ENCODE peak calls at places on chromosomes 2 and 18, in ten cellular contexts. One of them, this sample, is unnamed.
A peak's percentile ranks its signal among the peaks of the same experiment; 100 is the strongest.

GRCh38 chr2:104855174-104856085 is 1.5 kb downstream of the POU3F3 start:
- DNase-seq in Peyer's patch: no peak
- DNase-seq in MCF 10A: no peak
- DNase-seq in pancreas: no peak
- DNase-seq in brain microvascular endothelial cell: no peak
- DNase-seq in type B pancreatic cell: no peak
- DNase-seq in kidney epithelial cell: no peak
- DNase-seq in colonic mucosa: no peak
- DNase-seq in CD4-positive, alpha-beta T cell: no peak
- DNase-seq in spleen: no peak
- DNase-seq in this sample: no peak

GRCh38 chr2:239212553-239213419 is 188.0 kb downstream of the HDAC4 start:
- DNase-seq in spleen: no peak
- DNase-seq in colonic mucosa: no peak
- DNase-seq in brain microvascular endothelial cell: no peak
- DNase-seq in pancreas: no peak
- DNase-seq in type B pancreatic cell: no peak
- DNase-seq in MCF 10A: no peak
- DNase-seq in Peyer's patch: no peak
- DNase-seq in CD4-positive, alpha-beta T cell: no peak
- DNase-seq in kidney epithelial cell: no peak
- DNase-seq in this sample: no peak

GRCh38 chr18:49561377-49562193 is at the start of gene LIPG:
- DNase-seq in kidney epithelial cell: peak; percentile 82
- DNase-seq in CD4-positive, alpha-beta T cell: no peak
- DNase-seq in type B pancreatic cell: peak; percentile 78
- DNase-seq in Peyer's patch: peak; percentile 87
- DNase-seq in pancreas: peak; percentile 27
- DNase-seq in colonic mucosa: peak; percentile 93
- DNase-seq in brain microvascular endothelial cell: peak; percentile 58
- DNase-seq in MCF 10A: peak; percentile 93
- DNase-seq in spleen: no peak
- DNase-seq in this sample: peak; percentile 59

GRCh38 chr2:112136081-112136480 is 2.1 kb upstream of the FBLN7 start:
- DNase-seq in MCF 10A: no peak
- DNase-seq in brain microvascular endothelial cell: no peak
- DNase-seq in colonic mucosa: no peak
- DNase-seq in Peyer's patch: no peak
- DNase-seq in CD4-positive, alpha-beta T cell: no peak
- DNase-seq in kidney epithelial cell: no peak
- DNase-seq in type B pancreatic cell: no peak
- DNase-seq in spleen: no peak
- DNase-seq in pancreas: no peak
- DNase-seq in this sample: no peak

GRCh38 chr18:62771494-62771893 is 56.2 kb downstream of the PHLPP1 start:
- DNase-seq in pancreas: no peak
- DNase-seq in type B pancreatic cell: no peak
- DNase-seq in spleen: no peak
- DNase-seq in brain microvascular endothelial cell: no peak
- DNase-seq in Peyer's patch: no peak
- DNase-seq in CD4-positive, alpha-beta T cell: no peak
- DNase-seq in MCF 10A: no peak
- DNase-seq in kidney epithelial cell: no peak
- DNase-seq in colonic mucosa: no peak
- DNase-seq in this sample: no peak

GRCh38 chr2:113124181-113124961 is 3.0 kb upstream of the IL1RN start:
- DNase-seq in Peyer's patch: no peak
- DNase-seq in type B pancreatic cell: no peak
- DNase-seq in brain microvascular endothelial cell: peak; percentile 15
- DNase-seq in colonic mucosa: no peak
- DNase-seq in pancreas: no peak
- DNase-seq in MCF 10A: peak; percentile 66
- DNase-seq in spleen: no peak
- DNase-seq in CD4-positive, alpha-beta T cell: no peak
- DNase-seq in kidney epithelial cell: no peak
- DNase-seq in this sample: no peak

GRCh38 chr18:5772271-5772670 is 123.1 kb downstream of the TMEM200C start:
- DNase-seq in pancreas: no peak
- DNase-seq in brain microvascular endothelial cell: no peak
- DNase-seq in type B pancreatic cell: no peak
- DNase-seq in kidney epithelial cell: no peak
- DNase-seq in colonic mucosa: no peak
- DNase-seq in Peyer's patch: no peak
- DNase-seq in CD4-positive, alpha-beta T cell: no peak
- DNase-seq in MCF 10A: no peak
- DNase-seq in spleen: no peak
- DNase-seq in this sample: no peak

GRCh38 chr2:129777146-129777545 is 202.3 kb upstream of the RAB6C start:
- DNase-seq in brain microvascular endothelial cell: no peak
- DNase-seq in spleen: no peak
- DNase-seq in pancreas: no peak
- DNase-seq in CD4-positive, alpha-beta T cell: no peak
- DNase-seq in Peyer's patch: no peak
- DNase-seq in colonic mucosa: no peak
- DNase-seq in kidney epithelial cell: no peak
- DNase-seq in MCF 10A: no peak
- DNase-seq in type B pancreatic cell: no peak
- DNase-seq in this sample: no peak

GRCh38 chr2:133342283-133342895 is 225.9 kb downstream of the NCKAP5 start:
- DNase-seq in MCF 10A: no peak
- DNase-seq in brain microvascular endothelial cell: no peak
- DNase-seq in Peyer's patch: no peak
- DNase-seq in kidney epithelial cell: no peak
- DNase-seq in pancreas: no peak
- DNase-seq in colonic mucosa: no peak
- DNase-seq in CD4-positive, alpha-beta T cell: no peak
- DNase-seq in type B pancreatic cell: no peak
- DNase-seq in spleen: no peak
- DNase-seq in this sample: no peak

GRCh38 chr2:78427170-78427569 is 598.3 kb upstream of the REG3G start:
- DNase-seq in kidney epithelial cell: no peak
- DNase-seq in type B pancreatic cell: no peak
- DNase-seq in MCF 10A: no peak
- DNase-seq in Peyer's patch: no peak
- DNase-seq in spleen: no peak
- DNase-seq in CD4-positive, alpha-beta T cell: no peak
- DNase-seq in pancreas: no peak
- DNase-seq in colonic mucosa: no peak
- DNase-seq in brain microvascular endothelial cell: no peak
- DNase-seq in this sample: no peak

DNA sequence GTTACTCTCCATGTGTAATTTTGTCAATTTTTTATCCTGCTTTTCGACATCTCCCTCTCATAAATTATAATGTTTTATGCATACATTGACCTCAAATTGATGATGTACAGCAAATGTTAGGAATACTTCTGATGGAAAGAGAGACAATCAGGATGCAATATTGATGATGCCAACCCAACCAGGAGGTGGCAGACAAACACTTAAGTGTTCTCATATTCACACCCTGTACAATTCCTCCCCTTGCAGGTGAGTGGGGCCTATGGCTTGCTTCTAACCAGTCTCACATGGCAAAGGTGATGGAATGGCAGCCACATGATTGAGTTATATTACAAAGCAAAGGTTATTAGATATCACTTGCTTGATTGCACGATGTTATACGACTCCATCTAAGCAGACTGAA is 594.3 kb upstream of the REG3G start:
- DNase-seq in spleen: no peak
- DNase-seq in MCF 10A: peak; percentile 16
- DNase-seq in kidney epithelial cell: no peak
- DNase-seq in CD4-positive, alpha-beta T cell: no peak
- DNase-seq in pancreas: peak; percentile 10
- DNase-seq in brain microvascular endothelial cell: no peak
- DNase-seq in colonic mucosa: no peak
- DNase-seq in type B pancreatic cell: no peak
- DNase-seq in Peyer's patch: no peak
- DNase-seq in this sample: no peak
- TF ChIP-seq CTCF in spleen: no peak
- TF ChIP-seq CTCF in MCF 10A: peak; percentile 15
- TF ChIP-seq CTCF in kidney epithelial cell: no peak
- TF ChIP-seq CTCF in CD4-positive, alpha-beta T cell: no peak
- TF ChIP-seq CTCF in pancreas: no peak
- TF ChIP-seq CTCF in brain microvascular endothelial cell: no peak
- TF ChIP-seq CTCF in colonic mucosa: no peak
- TF ChIP-seq CTCF in type B pancreatic cell: peak; percentile 25
- TF ChIP-seq CTCF in Peyer's patch: no peak
- TF ChIP-seq CTCF in this sample: no peak

GRCh38 chr2:64179582-64180321 is 35.5 kb upstream of the PELI1 start:
- DNase-seq in pancreas: no peak
- DNase-seq in type B pancreatic cell: no peak
- DNase-seq in spleen: no peak
- DNase-seq in CD4-positive, alpha-beta T cell: no peak
- DNase-seq in MCF 10A: no peak
- DNase-seq in brain microvascular endothelial cell: no peak
- DNase-seq in colonic mucosa: no peak
- DNase-seq in kidney epithelial cell: no peak
- DNase-seq in Peyer's patch: no peak
- DNase-seq in this sample: no peak
- TF ChIP-seq CTCF in pancreas: no peak
- TF ChIP-seq CTCF in type B pancreatic cell: no peak
- TF ChIP-seq CTCF in spleen: no peak
- TF ChIP-seq CTCF in CD4-positive, alpha-beta T cell: no peak
- TF ChIP-seq CTCF in MCF 10A: no peak
- TF ChIP-seq CTCF in brain microvascular endothelial cell: no peak
- TF ChIP-seq CTCF in colonic mucosa: no peak
- TF ChIP-seq CTCF in kidney epithelial cell: no peak
- TF ChIP-seq CTCF in Peyer's patch: no peak
- TF ChIP-seq CTCF in this sample: no peak

GRCh38 chr2:205996156-205996555 is 89.8 kb downstream of the INO80D start:
- DNase-seq in pancreas: no peak
- DNase-seq in Peyer's patch: no peak
- DNase-seq in type B pancreatic cell: no peak
- DNase-seq in spleen: no peak
- DNase-seq in kidney epithelial cell: no peak
- DNase-seq in CD4-positive, alpha-beta T cell: no peak
- DNase-seq in brain microvascular endothelial cell: no peak
- DNase-seq in colonic mucosa: no peak
- DNase-seq in MCF 10A: no peak
- DNase-seq in this sample: no peak

GRCh38 chr2:205994344-205994743 is 91.6 kb downstream of the INO80D start:
- DNase-seq in brain microvascular endothelial cell: no peak
- DNase-seq in type B pancreatic cell: no peak
- DNase-seq in MCF 10A: no peak
- DNase-seq in colonic mucosa: no peak
- DNase-seq in CD4-positive, alpha-beta T cell: no peak
- DNase-seq in Peyer's patch: no peak
- DNase-seq in spleen: no peak
- DNase-seq in kidney epithelial cell: no peak
- DNase-seq in pancreas: no peak
- DNase-seq in this sample: no peak

GRCh38 chr2:205990104-205990503 is 95.9 kb downstream of the INO80D start:
- DNase-seq in MCF 10A: no peak
- DNase-seq in pancreas: no peak
- DNase-seq in kidney epithelial cell: no peak
- DNase-seq in Peyer's patch: no peak
- DNase-seq in CD4-positive, alpha-beta T cell: no peak
- DNase-seq in brain microvascular endothelial cell: no peak
- DNase-seq in type B pancreatic cell: no peak
- DNase-seq in colonic mucosa: no peak
- DNase-seq in spleen: no peak
- DNase-seq in this sample: no peak

GRCh38 chr2:205998601-205999000 is 87.4 kb downstream of the INO80D start:
- DNase-seq in spleen: no peak
- DNase-seq in CD4-positive, alpha-beta T cell: no peak
- DNase-seq in kidney epithelial cell: no peak
- DNase-seq in Peyer's patch: no peak
- DNase-seq in brain microvascular endothelial cell: no peak
- DNase-seq in pancreas: no peak
- DNase-seq in type B pancreatic cell: no peak
- DNase-seq in colonic mucosa: no peak
- DNase-seq in MCF 10A: no peak
- DNase-seq in this sample: no peak

DNA sequence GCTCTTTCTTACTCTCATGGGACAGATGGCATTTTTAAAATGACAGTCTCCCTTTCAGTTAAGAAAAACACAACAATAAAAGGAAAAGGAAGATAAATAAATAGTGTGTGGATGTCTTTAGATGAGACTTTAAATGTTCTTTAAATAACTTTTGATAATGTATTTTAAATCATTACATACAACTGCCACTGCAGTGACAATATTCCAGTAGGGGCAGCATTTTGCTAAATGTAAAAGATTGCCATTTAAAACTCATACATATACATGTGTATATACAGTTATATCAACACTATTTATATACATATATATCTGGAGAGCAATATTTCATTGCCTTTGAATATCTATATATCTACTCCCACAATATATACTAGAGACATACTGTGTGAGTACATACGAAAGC is 90.7 kb downstream of the INO80D start:
- DNase-seq in spleen: no peak
- DNase-seq in colonic mucosa: no peak
- DNase-seq in brain microvascular endothelial cell: no peak
- DNase-seq in type B pancreatic cell: no peak
- DNase-seq in Peyer's patch: no peak
- DNase-seq in pancreas: no peak
- DNase-seq in CD4-positive, alpha-beta T cell: no peak
- DNase-seq in kidney epithelial cell: no peak
- DNase-seq in MCF 10A: no peak
- DNase-seq in this sample: no peak
- TF ChIP-seq CTCF in spleen: no peak
- TF ChIP-seq CTCF in colonic mucosa: no peak
- TF ChIP-seq CTCF in brain microvascular endothelial cell: peak; percentile 13
- TF ChIP-seq CTCF in type B pancreatic cell: peak; percentile 46
- TF ChIP-seq CTCF in Peyer's patch: peak; percentile 10
- TF ChIP-seq CTCF in pancreas: no peak
- TF ChIP-seq CTCF in CD4-positive, alpha-beta T cell: peak; percentile 17
- TF ChIP-seq CTCF in kidney epithelial cell: no peak
- TF ChIP-seq CTCF in MCF 10A: no peak
- TF ChIP-seq CTCF in this sample: peak; percentile 40

GRCh38 chr18:75247041-75247551 is 36.5 kb downstream of the TSHZ1 start:
- DNase-seq in CD4-positive, alpha-beta T cell: no peak
- DNase-seq in spleen: no peak
- DNase-seq in colonic mucosa: no peak
- DNase-seq in MCF 10A: peak; percentile 14
- DNase-seq in Peyer's patch: no peak
- DNase-seq in kidney epithelial cell: no peak
- DNase-seq in type B pancreatic cell: no peak
- DNase-seq in brain microvascular endothelial cell: no peak
- DNase-seq in pancreas: no peak
- DNase-seq in this sample: no peak

GRCh38 chr18:75244914-75245313 is 34.3 kb downstream of the TSHZ1 start:
- DNase-seq in MCF 10A: no peak
- DNase-seq in CD4-positive, alpha-beta T cell: no peak
- DNase-seq in spleen: no peak
- DNase-seq in colonic mucosa: no peak
- DNase-seq in kidney epithelial cell: no peak
- DNase-seq in brain microvascular endothelial cell: no peak
- DNase-seq in pancreas: no peak
- DNase-seq in type B pancreatic cell: no peak
- DNase-seq in Peyer's patch: no peak
- DNase-seq in this sample: no peak

GRCh38 chr18:75247601-75248421 is 37.2 kb downstream of the TSHZ1 start:
- DNase-seq in MCF 10A: peak; percentile 50
- DNase-seq in spleen: no peak
- DNase-seq in colonic mucosa: no peak
- DNase-seq in Peyer's patch: no peak
- DNase-seq in type B pancreatic cell: no peak
- DNase-seq in brain microvascular endothelial cell: peak; percentile 63
- DNase-seq in kidney epithelial cell: no peak
- DNase-seq in CD4-positive, alpha-beta T cell: no peak
- DNase-seq in pancreas: no peak
- DNase-seq in this sample: no peak

GRCh38 chr18:75241705-75242104 is 31.1 kb downstream of the TSHZ1 start:
- DNase-seq in spleen: no peak
- DNase-seq in MCF 10A: no peak
- DNase-seq in brain microvascular endothelial cell: no peak
- DNase-seq in type B pancreatic cell: no peak
- DNase-seq in CD4-positive, alpha-beta T cell: no peak
- DNase-seq in colonic mucosa: no peak
- DNase-seq in kidney epithelial cell: no peak
- DNase-seq in Peyer's patch: no peak
- DNase-seq in pancreas: no peak
- DNase-seq in this sample: no peak

GRCh38 chr18:75244336-75244735 is 33.7 kb downstream of the TSHZ1 start:
- DNase-seq in brain microvascular endothelial cell: no peak
- DNase-seq in Peyer's patch: no peak
- DNase-seq in type B pancreatic cell: no peak
- DNase-seq in CD4-positive, alpha-beta T cell: no peak
- DNase-seq in spleen: no peak
- DNase-seq in kidney epithelial cell: no peak
- DNase-seq in pancreas: no peak
- DNase-seq in MCF 10A: no peak
- DNase-seq in colonic mucosa: no peak
- DNase-seq in this sample: no peak
- TF ChIP-seq CTCF in brain microvascular endothelial cell: peak; percentile 45
- TF ChIP-seq CTCF in Peyer's patch: peak; percentile 49
- TF ChIP-seq CTCF in type B pancreatic cell: peak; percentile 34
- TF ChIP-seq CTCF in CD4-positive, alpha-beta T cell: peak; percentile 47
- TF ChIP-seq CTCF in spleen: peak; percentile 12
- TF ChIP-seq CTCF in kidney epithelial cell: peak; percentile 62
- TF ChIP-seq CTCF in pancreas: no peak
- TF ChIP-seq CTCF in MCF 10A: no peak
- TF ChIP-seq CTCF in colonic mucosa: peak; percentile 21
- TF ChIP-seq CTCF in this sample: no peak

This sample was measured in neural crest cell.